ENCODE peak calls at places on chromosomes 12 and 14, in five cellular contexts. One of them, this sample, is unnamed.
A peak's percentile ranks its signal among the peaks of the same experiment; 100 is the strongest.

GRCh38 chr12:89212339-89212771 is 139.9 kb downstream of the DUSP6 start:
- DNase-seq in HCT116: no peak
- DNase-seq in H1: no peak
- DNase-seq in K562: no peak
- DNase-seq in HepG2: no peak
- DNase-seq in this sample: no peak

GRCh38 chr12:103771466-103771865 is 69.6 kb downstream of the NT5DC3 start:
- DNase-seq in HCT116: no peak
- DNase-seq in H1: peak; percentile 76
- DNase-seq in K562: peak; percentile 50
- DNase-seq in HepG2: peak; percentile 42
- DNase-seq in this sample: no peak

GRCh38 chr14:74846968-74847549 is 28.9 kb downstream of the PROX2 start:
- DNase-seq in HCT116: no peak
- DNase-seq in H1: no peak
- DNase-seq in K562: no peak
- DNase-seq in HepG2: no peak
- DNase-seq in this sample: no peak

GRCh38 chr14:69879175-69880047 is at the start of gene SMOC1:
- DNase-seq in HCT116: no peak
- DNase-seq in H1: peak; percentile 88
- DNase-seq in K562: peak; percentile 16
- DNase-seq in HepG2: peak; percentile 84
- DNase-seq in this sample: no peak

GRCh38 chr14:102088012-102088792 is 1.4 kb upstream of the HSP90AA1 start:
- DNase-seq in HCT116: no peak
- DNase-seq in H1: peak; percentile 77
- DNase-seq in K562: peak; percentile 50
- DNase-seq in HepG2: no peak
- DNase-seq in this sample: peak; percentile 21

GRCh38 chr12:12892670-12893290 is 1.4 kb downstream of the GPRC5A start:
- DNase-seq in HCT116: no peak
- DNase-seq in H1: no peak
- DNase-seq in K562: no peak
- DNase-seq in HepG2: no peak
- DNase-seq in this sample: no peak

GRCh38 chr14:100577986-100578431 is 9.2 kb downstream of the BEGAIN start:
- DNase-seq in HCT116: no peak
- DNase-seq in H1: no peak
- DNase-seq in K562: no peak
- DNase-seq in HepG2: no peak
- DNase-seq in this sample: no peak

GRCh38 chr12:4556730-4557519 is 5.1 kb upstream of the DYRK4 start:
- DNase-seq in HCT116: no peak
- DNase-seq in H1: no peak
- DNase-seq in K562: no peak
- DNase-seq in HepG2: no peak
- DNase-seq in this sample: no peak

GRCh38 chr12:72296389-72296788 is 24.2 kb downstream of the TRHDE start:
- DNase-seq in HCT116: peak; percentile 92
- DNase-seq in H1: no peak
- DNase-seq in K562: no peak
- DNase-seq in HepG2: no peak
- DNase-seq in this sample: no peak

GRCh38 chr12:26293612-26294011 is 98.2 kb downstream of the SSPN start:
- DNase-seq in HCT116: no peak
- DNase-seq in H1: no peak
- DNase-seq in K562: no peak
- DNase-seq in HepG2: no peak
- DNase-seq in this sample: no peak

GRCh38 chr12:9124346-9125031 is 8.8 kb upstream of the A2M start:
- DNase-seq in HCT116: no peak
- DNase-seq in H1: no peak
- DNase-seq in K562: no peak
- DNase-seq in HepG2: no peak
- DNase-seq in this sample: no peak

GRCh38 chr12:69254046-69254445 is 14.7 kb downstream of the CPSF6 start:
- DNase-seq in HCT116: peak; percentile 33
- DNase-seq in H1: no peak
- DNase-seq in K562: peak; percentile 31
- DNase-seq in HepG2: peak; percentile 55
- DNase-seq in this sample: peak; percentile 51

GRCh38 chr14:95956601-95957460 is 80.2 kb downstream of the TUNAR start:
- DNase-seq in HCT116: no peak
- DNase-seq in H1: no peak
- DNase-seq in K562: no peak
- DNase-seq in HepG2: no peak
- DNase-seq in this sample: no peak

GRCh38 chr12:62846506-62846905 is 88.4 kb downstream of the PPM1H start:
- DNase-seq in HCT116: no peak
- DNase-seq in H1: no peak
- DNase-seq in K562: no peak
- DNase-seq in HepG2: no peak
- DNase-seq in this sample: no peak

GRCh38 chr14:53603994-53604393 is 352.6 kb downstream of the BMP4 start:
- DNase-seq in HCT116: no peak
- DNase-seq in H1: no peak
- DNase-seq in K562: no peak
- DNase-seq in HepG2: no peak
- DNase-seq in this sample: no peak

GRCh38 chr12:3604750-3605638 is 114.0 kb downstream of the PRMT8 start:
- DNase-seq in HCT116: no peak
- DNase-seq in H1: peak; percentile 60
- DNase-seq in K562: no peak
- DNase-seq in HepG2: no peak
- DNase-seq in this sample: no peak

GRCh38 chr14:103846569-103847438 is 571 bp downstream of the PPP1R13B start:
- DNase-seq in HCT116: no peak
- DNase-seq in H1: peak; percentile 60
- DNase-seq in K562: no peak
- DNase-seq in HepG2: no peak
- DNase-seq in this sample: no peak

GRCh38 chr12:97800561-97800960 is 338.0 kb downstream of the RMST start:
- DNase-seq in HCT116: no peak
- DNase-seq in H1: no peak
- DNase-seq in K562: no peak
- DNase-seq in HepG2: peak; percentile 1
- DNase-seq in this sample: no peak

GRCh38 chr14:79571361-79571760 is 639.9 kb downstream of the DIO2 start:
- DNase-seq in HCT116: no peak
- DNase-seq in H1: no peak
- DNase-seq in K562: no peak
- DNase-seq in HepG2: peak; percentile 2
- DNase-seq in this sample: no peak

GRCh38 chr12:127667131-127667685 is 599.8 kb upstream of the TMEM132C start:
- DNase-seq in HCT116: no peak
- DNase-seq in H1: no peak
- DNase-seq in K562: no peak
- DNase-seq in HepG2: no peak
- DNase-seq in this sample: no peak

GRCh38 chr12:127670796-127671195 is 596.2 kb upstream of the TMEM132C start:
- DNase-seq in HCT116: no peak
- DNase-seq in H1: no peak
- DNase-seq in K562: no peak
- DNase-seq in HepG2: no peak
- DNase-seq in this sample: no peak

GRCh38 chr12:127664901-127665300 is 602.1 kb upstream of the TMEM132C start:
- DNase-seq in HCT116: no peak
- DNase-seq in H1: no peak
- DNase-seq in K562: no peak
- DNase-seq in HepG2: no peak
- DNase-seq in this sample: no peak

GRCh38 chr12:127675936-127676335 is 591.0 kb upstream of the TMEM132C start:
- DNase-seq in HCT116: no peak
- DNase-seq in H1: no peak
- DNase-seq in K562: no peak
- DNase-seq in HepG2: no peak
- DNase-seq in this sample: no peak

GRCh38 chr12:127670294-127670693 is 596.7 kb upstream of the TMEM132C start:
- DNase-seq in HCT116: no peak
- DNase-seq in H1: no peak
- DNase-seq in K562: no peak
- DNase-seq in HepG2: no peak
- DNase-seq in this sample: no peak
- TF ChIP-seq SRF in HCT116: no peak
- TF ChIP-seq SRF in H1: no peak
- TF ChIP-seq SRF in K562: no peak
- TF ChIP-seq SRF in HepG2: no peak
- TF ChIP-seq SRF in this sample: no peak

GRCh38 chr14:58133739-58134138 is 18.3 kb downstream of the ARMH4 start:
- DNase-seq in HCT116: no peak
- DNase-seq in H1: no peak
- DNase-seq in K562: no peak
- DNase-seq in HepG2: no peak
- DNase-seq in this sample: no peak
- TF ChIP-seq SRF in HCT116: no peak
- TF ChIP-seq SRF in H1: no peak
- TF ChIP-seq SRF in K562: no peak
- TF ChIP-seq SRF in HepG2: no peak
- TF ChIP-seq SRF in this sample: no peak

GRCh38 chr12:124618291-124618902 is 51.0 kb upstream of the NCOR2 start:
- DNase-seq in HCT116: no peak
- DNase-seq in H1: no peak
- DNase-seq in K562: no peak
- DNase-seq in HepG2: no peak
- DNase-seq in this sample: no peak

GRCh38 chr12:124622764-124623163 is 55.4 kb upstream of the NCOR2 start:
- DNase-seq in HCT116: no peak
- DNase-seq in H1: no peak
- DNase-seq in K562: no peak
- DNase-seq in HepG2: no peak
- DNase-seq in this sample: no peak

GRCh38 chr12:124622326-124622725 is 54.9 kb upstream of the NCOR2 start:
- DNase-seq in HCT116: no peak
- DNase-seq in H1: no peak
- DNase-seq in K562: no peak
- DNase-seq in HepG2: no peak
- DNase-seq in this sample: no peak

GRCh38 chr12:124621296-124621660 is 53.9 kb upstream of the NCOR2 start:
- DNase-seq in HCT116: no peak
- DNase-seq in H1: peak; percentile 65
- DNase-seq in K562: no peak
- DNase-seq in HepG2: no peak
- DNase-seq in this sample: no peak

GRCh38 chr12:124620606-124621295 is 53.3 kb upstream of the NCOR2 start:
- DNase-seq in HCT116: no peak
- DNase-seq in H1: no peak
- DNase-seq in K562: no peak
- DNase-seq in HepG2: no peak
- DNase-seq in this sample: no peak
- TF ChIP-seq SRF in HCT116: no peak
- TF ChIP-seq SRF in H1: no peak
- TF ChIP-seq SRF in K562: no peak
- TF ChIP-seq SRF in HepG2: no peak
- TF ChIP-seq SRF in this sample: no peak

DNA sequence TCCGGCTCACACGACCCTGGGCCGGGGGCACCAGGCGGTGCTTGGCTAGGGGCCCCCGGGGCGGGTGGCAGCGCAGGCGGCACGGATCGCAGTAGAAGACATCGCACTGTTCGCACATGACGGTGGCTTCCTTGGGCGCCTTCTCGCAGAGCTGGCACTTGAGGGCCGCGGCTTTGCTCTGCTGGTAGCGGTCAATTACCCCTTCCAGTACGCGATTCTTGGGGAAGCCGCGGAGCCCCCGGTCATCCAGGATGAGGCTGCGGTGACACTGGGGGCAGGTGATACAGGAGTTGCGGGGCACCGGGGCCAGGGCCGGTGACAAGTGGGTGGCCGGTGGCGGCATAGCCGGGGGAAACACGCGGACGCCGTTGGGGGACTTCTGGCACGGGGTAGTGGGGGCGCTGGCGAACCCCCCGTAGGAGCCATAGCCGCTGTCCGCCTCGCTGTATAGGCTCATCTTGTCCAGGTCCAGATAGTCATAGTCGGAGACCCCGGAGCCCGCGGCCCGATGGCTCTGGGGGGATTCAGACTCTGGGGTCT is 553 bp downstream of the TRIM9 start:
- DNase-seq in HCT116: no peak
- DNase-seq in H1: peak; percentile 68
- DNase-seq in K562: no peak
- DNase-seq in HepG2: no peak
- DNase-seq in this sample: no peak
- TF ChIP-seq SRF in HCT116: no peak
- TF ChIP-seq SRF in H1: no peak
- TF ChIP-seq SRF in K562: no peak
- TF ChIP-seq SRF in HepG2: no peak
- TF ChIP-seq SRF in this sample: no peak

This sample was measured in GM12878.